ENCODE peak calls at places on chromosomes 3 and 15, in ten cellular contexts. Y, L, K, B, V, G, X, Z, R and A are unnamed samples.

GRCh38 chr3:139455855-139456254 is 20.5 kb downstream of the RBP2 start:
- DNase-seq in R (no peak), L (no peak), X (no peak), Y (no peak), G (no peak), K (no peak), V (peak; percentile 5), B (no peak), Z (no peak), A (no peak)

GRCh38 chr3:109268181-109268580 is 48.1 kb downstream of the DPPA2 start:
- DNase-seq in V (no peak), K (no peak), B (no peak), R (no peak), Z (no peak), G (no peak), L (no peak), Y (no peak), X (no peak), A (peak; percentile 10)

GRCh38 chr3:16589120-16589519 is 16.1 kb downstream of the DAZL start:
- DNase-seq in X (no peak), G (no peak), Z (no peak), R (no peak), Y (no peak), L (no peak), V (no peak), B (no peak), K (no peak), A (no peak)

GRCh38 chr3:43620953-43621405 is 832 bp downstream of the ANO10 start:
- DNase-seq in B (no peak), R (no peak), Z (peak; percentile 13), G (no peak), L (no peak), K (no peak), Y (peak; percentile 2), V (no peak), X (no peak), A (no peak)

GRCh38 chr3:45023675-45024074 is 2.4 kb upstream of the CLEC3B start:
- DNase-seq in R (no peak), L (no peak), X (no peak), K (no peak), Y (no peak), V (no peak), B (no peak), Z (no peak), G (no peak), A (no peak)

GRCh38 chr3:131612745-131613144 is 110.0 kb upstream of the MRPL3 start:
- DNase-seq in K (no peak), R (no peak), X (no peak), G (no peak), B (no peak), L (no peak), Y (no peak), V (no peak), Z (no peak), A (no peak)

GRCh38 chr3:52310861-52311566 is 5.1 kb upstream of the DNAH1 start:
- DNase-seq in X (peak; percentile 49), L (no peak), Y (no peak), V (no peak), G (no peak), B (no peak), R (no peak), K (no peak), Z (peak; percentile 85), A (no peak)

GRCh38 chr15:75753145-75753544 is 40.5 kb upstream of the CSPG4 start:
- DNase-seq in R (no peak), K (no peak), X (no peak), G (no peak), L (no peak), B (no peak), Z (no peak), Y (no peak), V (no peak), A (no peak)

GRCh38 chr3:181561130-181561529 is 150.6 kb upstream of the SOX2 start:
- DNase-seq in B (no peak), Z (no peak), G (no peak), R (no peak), K (no peak), X (no peak), L (no peak), V (no peak), Y (no peak), A (no peak)

GRCh38 chr3:160641675-160642330 is 35.2 kb upstream of the ARL14 start:
- DNase-seq in Y (peak; percentile 36), V (no peak), R (no peak), B (no peak), K (no peak), X (no peak), G (no peak), L (peak; percentile 7), Z (no peak), A (no peak)

GRCh38 chr3:50150863-50151686 is 4.0 kb upstream of the SEMA3F start:
- DNase-seq in Z (no peak), X (no peak), K (no peak), L (peak; percentile 60), B (no peak), Y (peak; percentile 59), V (no peak), R (no peak), G (no peak), A (no peak)

GRCh38 chr3:13547591-13548371 is 1.1 kb upstream of the FBLN2 start:
- DNase-seq in Y (peak; percentile 73), L (no peak), X (no peak), R (no peak), G (no peak), Z (no peak), B (no peak), K (no peak), V (no peak), A (no peak)

GRCh38 chr15:100849021-100849831 is 30.4 kb upstream of the ALDH1A3 start:
- DNase-seq in K (peak; percentile 29), Y (peak; percentile 74), L (peak; percentile 26), G (peak; percentile 69), B (peak; percentile 82), R (peak; percentile 25), V (peak; percentile 59), Z (peak; percentile 68), X (peak; percentile 68), A (peak; percentile 30)

GRCh38 chr3:116930786-116931185 is 221.2 kb downstream of the TUSC7 start:
- DNase-seq in R (no peak), Y (no peak), X (no peak), V (no peak), G (no peak), L (no peak), K (no peak), Z (no peak), B (no peak), A (no peak)

GRCh38 chr3:190038050-190038631 is 82.6 kb downstream of the P3H2 start:
- DNase-seq in Y (peak; percentile 94), X (no peak), Z (no peak), L (peak; percentile 76), K (no peak), R (peak; percentile 25), B (peak; percentile 78), G (no peak), V (peak; percentile 52), A (peak; percentile 38)

GRCh38 chr15:68365140-68365745 is 66.7 kb downstream of the ITGA11 start:
- DNase-seq in B (no peak), G (no peak), X (no peak), V (no peak), K (no peak), Z (no peak), Y (no peak), R (peak; percentile 52), L (no peak), A (no peak)

GRCh38 chr3:73766599-73767378 is 142.0 kb upstream of the PDZRN3 start:
- DNase-seq in Z (no peak), Y (no peak), V (peak; percentile 68), B (no peak), R (no peak), K (no peak), X (no peak), L (no peak), G (no peak), A (peak; percentile 67)

GRCh38 chr15:84001037-84001436 is 234.5 kb upstream of the GOLGA6L4 start:
- DNase-seq in V (no peak), R (no peak), K (no peak), B (no peak), Y (peak; percentile 70), G (no peak), Z (no peak), L (no peak), X (no peak), A (no peak)

GRCh38 chr3:188617988-188618701 is 464.2 kb downstream of the LPP start:
- DNase-seq in Z (no peak), X (no peak), L (no peak), K (no peak), B (no peak), G (no peak), R (no peak), V (no peak), Y (no peak), A (no peak)

GRCh38 chr3:55893045-55893664 is 406.0 kb upstream of the WNT5A start:
- DNase-seq in Z (no peak), Y (no peak), B (no peak), G (no peak), R (no peak), L (no peak), V (no peak), X (no peak), K (no peak), A (peak; percentile 23)

GRCh38 chr15:60740787-60741354 is 261.9 kb upstream of the ICE2 start:
- DNase-seq in Z (no peak), K (no peak), X (no peak), L (no peak), G (no peak), B (no peak), Y (no peak), R (no peak), V (peak; percentile 31), A (no peak)

GRCh38 chr3:68866157-68866556 is 66.2 kb downstream of the TAFA4 start:
- DNase-seq in R (no peak), L (no peak), Z (no peak), V (no peak), B (no peak), X (no peak), Y (no peak), K (no peak), G (no peak), A (peak; percentile 5)

GRCh38 chr3:84292113-84292512 is 666.7 kb upstream of the CADM2 start:
- DNase-seq in Y (no peak), G (no peak), V (no peak), X (no peak), L (no peak), R (no peak), K (no peak), Z (no peak), B (no peak), A (no peak)

GRCh38 chr3:55446860-55447259 is 40.2 kb downstream of the WNT5A start:
- DNase-seq in Y (no peak), L (no peak), B (no peak), K (no peak), R (no peak), X (no peak), G (no peak), V (no peak), Z (no peak), A (no peak)

GRCh38 chr15:96416934-96417759 is 86.6 kb downstream of the NR2F2 start:
- DNase-seq in X (no peak), Z (no peak), K (no peak), B (peak; percentile 14), Y (no peak), G (no peak), V (no peak), L (peak; percentile 55), R (no peak), A (no peak)

GRCh38 chr3:36804295-36805055 is 40.1 kb upstream of the DCLK3 start:
- DNase-seq in K (no peak), Z (no peak), V (no peak), X (no peak), L (no peak), G (peak; percentile 81), Y (no peak), R (no peak), B (no peak), A (no peak)

GRCh38 chr3:61537366-61537765 is 24.0 kb upstream of the PTPRG start:
- DNase-seq in G (peak; percentile 11), B (no peak), Z (no peak), K (no peak), R (no peak), V (no peak), L (peak; percentile 71), Y (no peak), X (no peak), A (no peak)

GRCh38 chr3:197555281-197556261 is at the start of gene BDH1:
- DNase-seq in G (peak; percentile 56), X (peak; percentile 61), V (no peak), K (peak; percentile 57), Z (peak; percentile 80), R (no peak), L (peak; percentile 49), B (peak; percentile 7), Y (peak; percentile 41), A (no peak)